ENCODE peak calls at places on chromosomes 4 and X, in seven cellular contexts. Y is GM20000, Q is fibroblast of lung, L is heart right ventricle, K is neural crest cell, Z is breast epithelium, A is coronary artery. N is an unnamed sample.

GRCh38 chrX:82648062-82648461 is 860.0 kb upstream of the POU3F4 start:
- DNase-seq in Z (no peak), K (no peak), Y (no peak), Q (no peak), A (no peak), L (no peak), N (no peak)

GRCh38 chrX:17525762-17526555 is 151.0 kb downstream of the NHS start:
- DNase-seq in A (no peak), Y (no peak), L (no peak), K (no peak), Z (no peak), Q (peak; percentile 45), N (no peak)

GRCh38 chrX:77785400-77785745 is 643 bp downstream of the ATRX start:
- DNase-seq in Z (no peak), K (peak; percentile 9), L (peak; percentile 4), Y (no peak), A (no peak), Q (peak; percentile 16), N (no peak)

GRCh38 chrX:110803506-110803905 is 7.9 kb upstream of the CHRDL1 start:
- DNase-seq in Q (peak; percentile 45), K (no peak), L (no peak), Y (no peak), Z (no peak), A (no peak), N (no peak)

GRCh38 chr4:186939766-186940165 is 216.1 kb upstream of the FAT1 start:
- DNase-seq in Y (no peak), Z (no peak), L (no peak), Q (no peak), K (no peak), A (no peak), N (no peak)

GRCh38 chrX:51891821-51892551 is 1.4 kb upstream of the MAGED1 start:
- DNase-seq in A (no peak), L (peak; percentile 41), K (no peak), Q (peak; percentile 81), Y (no peak), Z (no peak), N (no peak)

GRCh38 chr4:109614466-109614865 is 54.4 kb downstream of the MCUB start:
- DNase-seq in L (no peak), Q (no peak), Z (no peak), A (no peak), K (no peak), Y (no peak), N (no peak)

GRCh38 chr4:14345356-14345775 is 656.9 kb upstream of the CPEB2 start:
- DNase-seq in Q (peak; percentile 59), Y (no peak), L (no peak), A (no peak), Z (no peak), K (no peak), N (no peak)

GRCh38 chrX:39891781-39892180 is 206.0 kb downstream of the BCOR start:
- DNase-seq in Y (no peak), Z (no peak), Q (peak; percentile 34), A (no peak), K (no peak), L (no peak), N (no peak)

GRCh38 chrX:129613596-129613995 is 41.2 kb downstream of the APLN start:
- DNase-seq in Y (no peak), A (no peak), Z (no peak), K (no peak), L (no peak), Q (no peak), N (no peak)

GRCh38 chr4:133668061-133668851 is 519.2 kb downstream of the PCDH10 start:
- DNase-seq in Z (no peak), Q (no peak), A (no peak), K (no peak), L (no peak), Y (no peak), N (no peak)

GRCh38 chr4:76494243-76494642 is 59.2 kb downstream of the SHROOM3 start:
- DNase-seq in Y (no peak), K (no peak), Z (no peak), A (no peak), Q (no peak), L (no peak), N (no peak)

GRCh38 chrX:37712458-37712857 is 26.9 kb downstream of the XK start:
- DNase-seq in K (no peak), A (no peak), L (no peak), Y (no peak), Q (peak; percentile 53), Z (no peak), N (no peak)

GRCh38 chr4:167642250-167642649 is 408.0 kb upstream of the SPOCK3 start:
- DNase-seq in K (no peak), L (no peak), Z (no peak), A (no peak), Y (no peak), Q (no peak), N (no peak)

GRCh38 chrX:716136-716535 is 85.5 kb downstream of the SHOX start:
- DNase-seq in Q (no peak), Z (no peak), L (no peak), K (no peak), Y (no peak), A (no peak), N (no peak)

DNA sequence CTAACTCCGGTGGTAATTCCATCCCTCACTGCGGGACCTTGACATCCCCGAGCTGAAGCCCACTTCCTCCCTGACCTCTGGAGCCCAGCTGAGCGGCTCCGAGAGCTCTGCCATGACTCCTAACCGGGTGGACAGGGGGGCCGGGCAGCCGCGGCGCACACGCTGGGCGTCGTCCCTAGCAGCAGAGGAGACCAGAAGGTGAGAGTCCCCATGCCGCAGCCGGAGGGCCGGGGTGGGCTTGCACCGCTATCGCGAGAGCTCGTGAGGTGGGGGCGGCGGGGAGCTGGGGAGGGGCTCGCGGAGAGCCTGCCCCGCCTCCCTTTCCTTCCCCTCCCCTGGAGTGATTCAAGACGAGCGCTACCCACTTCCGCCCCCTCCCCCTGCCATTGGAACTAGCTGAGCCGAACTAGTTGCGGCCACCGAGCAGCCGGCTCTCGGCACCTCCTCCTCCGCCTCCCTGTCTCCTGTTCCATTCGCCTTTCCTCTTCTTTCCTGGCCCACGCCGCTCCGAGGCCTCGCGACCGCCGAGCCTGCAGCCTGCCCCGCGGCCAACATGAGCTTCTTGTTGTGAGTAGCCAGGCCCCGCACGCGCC is at the start of gene MOB1B:
- DNase-seq in Y (peak; percentile 94), K (peak; percentile 92), Q (peak; percentile 91), A (peak; percentile 90), Z (peak; percentile 77), L (peak; percentile 93), N (peak; percentile 93)
- TF ChIP-seq CTCF in Y (no peak), K (peak; percentile 58), Q (peak; percentile 43), A (peak; percentile 36), Z (no peak), L (peak; percentile 45), N (peak; percentile 63)

GRCh38 chr4:165060938-165061337 is 7.3 kb downstream of the TRIM75 start:
- DNase-seq in L (no peak), Q (no peak), K (no peak), Z (no peak), Y (no peak), A (no peak), N (no peak)
- TF ChIP-seq CTCF in L (no peak), Q (peak; percentile 40), K (peak; percentile 54), Z (no peak), Y (no peak), A (no peak), N (peak; percentile 63)

DNA sequence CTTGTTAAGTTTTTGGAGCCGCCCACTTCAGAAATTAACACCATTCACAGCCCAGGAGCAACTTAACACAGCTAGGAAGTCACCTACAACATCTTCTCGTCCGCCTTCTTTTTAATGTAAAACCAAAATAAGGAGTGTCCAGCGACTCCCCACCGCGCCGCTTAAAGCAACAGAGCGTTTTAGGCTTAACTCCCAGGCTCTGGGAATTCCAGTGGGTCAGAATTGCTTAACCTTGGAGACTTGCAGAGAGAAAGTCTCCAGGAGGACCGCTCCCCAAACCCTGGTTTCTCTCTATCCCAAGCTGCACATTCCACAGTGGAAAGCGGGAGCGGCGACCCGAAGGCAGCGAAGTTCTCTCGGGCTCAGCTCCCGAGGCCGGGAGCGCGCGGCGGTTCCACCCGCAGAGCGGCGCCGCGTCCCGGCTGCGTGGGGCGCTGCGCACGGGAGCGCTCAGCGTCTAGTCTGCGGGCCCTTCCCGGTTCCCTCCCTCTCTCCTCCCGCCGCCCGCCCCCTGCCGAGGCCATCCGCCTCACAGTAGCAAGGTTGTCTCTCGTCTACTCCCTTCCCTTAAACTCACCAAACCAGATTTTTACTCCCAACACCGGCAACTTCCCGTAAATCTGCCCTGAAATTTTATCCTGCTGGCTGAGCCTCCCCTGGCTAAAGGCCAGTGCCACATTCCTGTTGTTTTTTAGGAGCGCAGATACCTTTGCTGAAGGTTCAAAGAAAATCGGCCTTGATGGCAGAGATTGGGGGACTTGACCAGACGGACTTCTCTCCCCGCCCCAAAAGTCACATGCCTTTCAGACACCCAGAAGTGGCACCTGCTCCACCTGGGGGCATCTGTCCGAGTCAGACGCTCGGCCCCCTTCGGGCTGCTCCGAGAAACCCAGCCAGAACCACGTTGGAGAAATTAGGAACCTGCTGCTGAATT is at the start of gene RBM47:
- DNase-seq in L (peak; percentile 41), Z (peak; percentile 73), A (no peak), Y (peak; percentile 72), Q (peak; percentile 60), K (peak; percentile 26), N (peak; percentile 78)
- TF ChIP-seq CTCF in L (no peak), Z (no peak), A (no peak), Y (no peak), Q (peak; percentile 1), K (peak; percentile 37), N (peak; percentile 24)

GRCh38 chrX:144896323-144896722 is 351.0 kb upstream of the SPANXN1 start:
- DNase-seq in Z (no peak), A (no peak), L (no peak), Q (no peak), K (no peak), Y (no peak), N (no peak)
- TF ChIP-seq CTCF in Z (no peak), A (no peak), L (no peak), Q (no peak), K (peak; percentile 60), Y (no peak), N (peak; percentile 67)

DNA sequence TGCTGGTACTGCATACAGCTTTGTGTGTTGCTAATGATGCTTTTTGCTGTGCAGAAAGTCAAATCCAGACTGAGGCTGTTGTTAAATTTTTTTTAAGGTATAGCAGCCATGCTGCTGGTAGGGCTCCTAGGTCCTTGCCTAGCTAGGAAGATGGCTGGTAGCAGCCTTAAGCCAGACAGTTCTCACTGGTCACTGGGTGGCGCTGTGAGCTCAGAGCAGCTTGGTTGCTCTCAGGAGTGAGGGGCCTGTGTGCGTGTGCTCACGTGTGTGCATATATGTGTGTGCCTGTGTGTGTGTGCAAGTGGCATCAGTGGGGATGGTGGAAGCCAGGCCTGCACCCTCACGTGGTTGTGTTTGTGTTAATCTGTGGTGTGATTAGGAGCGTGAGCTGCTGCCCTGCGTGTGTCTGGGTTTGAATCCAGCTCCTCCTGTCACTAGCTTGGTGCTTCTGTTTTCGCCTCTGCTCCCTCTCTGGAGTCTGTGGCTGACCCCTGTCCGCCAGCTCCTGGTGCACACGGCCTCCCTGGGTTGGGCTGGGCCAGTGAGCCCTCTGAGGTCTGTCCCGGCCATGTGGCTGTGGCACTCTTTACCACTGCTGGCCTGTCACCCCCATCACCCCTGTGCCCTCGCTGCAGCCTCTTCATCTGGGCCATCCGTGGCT is 46.1 kb downstream of the SORCS2 start:
- DNase-seq in A (no peak), Q (no peak), L (no peak), K (no peak), Y (no peak), Z (no peak), N (no peak)
- TF ChIP-seq CTCF in A (no peak), Q (no peak), L (no peak), K (peak; percentile 45), Y (no peak), Z (no peak), N (peak; percentile 55)

N was measured in type B pancreatic cell.